ENCODE peak calls at places on chromosomes 2 and 18, in seven cellular contexts. X is mesendoderm, H is neuronal stem cell, E is H9, T is mesenchymal stem cell, K is trophoblast cell, M is H1. C is an unnamed sample.

GRCh38 chr2:219662566-219662965 is 35.1 kb downstream of the SLC4A3 start:
- DNase-seq in X (peak; percentile 95), H (no peak), E (peak; percentile 58), T (no peak), K (peak; percentile 33), M (no peak), C (no peak)

GRCh38 chr2:198913394-198914152 is 544.2 kb downstream of the SATB2 start:
- DNase-seq in X (no peak), H (no peak), E (no peak), T (no peak), K (no peak), M (no peak), C (no peak)

GRCh38 chr18:3595282-3596273 is 145.6 kb downstream of the TGIF1 start:
- DNase-seq in X (peak; percentile 76), H (no peak), E (no peak), T (peak; percentile 99), K (peak; percentile 78), M (no peak), C (peak; percentile 98)

GRCh38 chr2:174286172-174286571 is 37.8 kb upstream of the OLA1 start:
- DNase-seq in X (peak; percentile 83), H (no peak), E (no peak), T (no peak), K (no peak), M (no peak), C (no peak)

GRCh38 chr2:111162718-111163331 is 42.1 kb downstream of the BCL2L11 start:
- DNase-seq in X (no peak), H (no peak), E (no peak), T (peak; percentile 52), K (peak; percentile 5), M (no peak), C (peak; percentile 43)

GRCh38 chr2:177316756-177317155 is 52.2 kb upstream of the NFE2L2 start:
- DNase-seq in X (no peak), H (no peak), E (no peak), T (no peak), K (no peak), M (no peak), C (no peak)

GRCh38 chr2:201126308-201127127 is 10.6 kb downstream of the CFLAR start:
- DNase-seq in X (peak; percentile 95), H (no peak), E (no peak), T (peak; percentile 58), K (peak; percentile 57), M (no peak), C (peak; percentile 49)

GRCh38 chr2:70360661-70361316 is 58.9 kb upstream of the FAM136A start:
- DNase-seq in X (peak; percentile 59), H (no peak), E (no peak), T (no peak), K (no peak), M (no peak), C (no peak)

GRCh38 chr2:39530423-39530866 is 93.4 kb upstream of the MAP4K3 start:
- DNase-seq in X (no peak), H (no peak), E (no peak), T (peak; percentile 90), K (peak; percentile 27), M (no peak), C (peak; percentile 78)

GRCh38 chr2:235554385-235554784 is 60.5 kb downstream of the AGAP1 start:
- DNase-seq in X (no peak), H (no peak), E (no peak), T (no peak), K (no peak), M (no peak), C (no peak)

GRCh38 chr2:34103437-34103836 is 504.3 kb upstream of the FAM98A start:
- DNase-seq in X (no peak), H (no peak), E (no peak), T (no peak), K (no peak), M (no peak), C (no peak)

GRCh38 chr2:20609349-20609994 is 41.4 kb downstream of the HS1BP3 start:
- DNase-seq in X (no peak), H (no peak), E (no peak), T (peak; percentile 76), K (no peak), M (no peak), C (peak; percentile 67)

GRCh38 chr2:225196579-225196978 is 154.3 kb upstream of the DOCK10 start:
- DNase-seq in X (no peak), H (no peak), E (no peak), T (no peak), K (no peak), M (no peak), C (peak; percentile 12)

GRCh38 chr2:98036349-98037000 is 40.7 kb upstream of the TMEM131 start:
- DNase-seq in X (no peak), H (no peak), E (no peak), T (no peak), K (no peak), M (no peak), C (no peak)

GRCh38 chr18:76528477-76529432 is 33.7 kb upstream of the ZNF516 start:
- DNase-seq in X (peak; percentile 36), H (no peak), E (no peak), T (peak; percentile 76), K (no peak), M (no peak), C (peak; percentile 83)

GRCh38 chr2:233981574-233982420 is 64.6 kb downstream of the TRPM8 start:
- DNase-seq in X (no peak), H (no peak), E (no peak), T (no peak), K (no peak), M (no peak), C (no peak)

GRCh38 chr2:72988726-72989273 is 71.5 kb downstream of the EMX1 start:
- DNase-seq in X (no peak), H (no peak), E (peak; percentile 7), T (no peak), K (no peak), M (peak; percentile 32), C (no peak)

GRCh38 chr2:175576875-175577274 is 395.4 kb upstream of the ATP5MC3 start:
- DNase-seq in X (no peak), H (no peak), E (no peak), T (no peak), K (no peak), M (no peak), C (no peak)

GRCh38 chr2:153963247-153963646 is 91.5 kb downstream of the GALNT13 start:
- DNase-seq in X (no peak), H (no peak), E (no peak), T (peak; percentile 33), K (no peak), M (no peak), C (no peak)

GRCh38 chr18:22170421-22171262 is 1.3 kb downstream of the GATA6 start:
- DNase-seq in X (peak; percentile 69), H (no peak), E (peak; percentile 47), T (peak; percentile 89), K (peak; percentile 55), M (peak; percentile 71), C (peak; percentile 75)

GRCh38 chr18:22171839-22172582 is 2.6 kb downstream of the GATA6 start:
- DNase-seq in X (no peak), H (no peak), E (no peak), T (no peak), K (no peak), M (peak; percentile 57), C (no peak)

GRCh38 chr18:22172594-22173049 is 3.2 kb downstream of the GATA6 start:
- DNase-seq in X (no peak), H (no peak), E (no peak), T (no peak), K (no peak), M (no peak), C (no peak)

GRCh38 chr18:22169889-22170420 is 566 bp downstream of the GATA6 start:
- DNase-seq in X (peak; percentile 92), H (no peak), E (no peak), T (no peak), K (peak; percentile 77), M (no peak), C (peak; percentile 53)

GRCh38 chr18:22171263-22171838 is 2.0 kb downstream of the GATA6 start:
- DNase-seq in X (no peak), H (no peak), E (peak; percentile 35), T (no peak), K (no peak), M (peak; percentile 67), C (no peak)
- H3K4ac ChIP-seq in X (peak overlapping the region; percentile 28), H (no peak overlapping the region), E (no peak overlapping the region), T (peak overlapping the region; percentile 71), K (no peak overlapping the region), M (no peak overlapping the region), C (peak overlapping the region; percentile 84)

GRCh38 chr2:121659933-121660332 is 10.7 kb upstream of the CLASP1 start:
- DNase-seq in X (no peak), H (no peak), E (no peak), T (no peak), K (no peak), M (no peak), C (no peak)
- H3K4ac ChIP-seq in X (no peak overlapping the region), H (no peak overlapping the region), E (no peak overlapping the region), T (no peak overlapping the region), K (no peak overlapping the region), M (no peak overlapping the region), C (no peak overlapping the region)

GRCh38 chr2:133765693-133766092 is 197.4 kb upstream of the NCKAP5 start:
- DNase-seq in X (no peak), H (no peak), E (no peak), T (no peak), K (no peak), M (no peak), C (no peak)
- H3K4ac ChIP-seq in X (no peak overlapping the region), H (no peak overlapping the region), E (no peak overlapping the region), T (no peak overlapping the region), K (no peak overlapping the region), M (no peak overlapping the region), C (peak overlapping the region; percentile 75)

GRCh38 chr2:238947243-238947760 is 99.4 kb downstream of the TWIST2 start:
- DNase-seq in X (no peak), H (no peak), E (peak; percentile 12), T (no peak), K (no peak), M (peak; percentile 31), C (no peak)

GRCh38 chr2:238947920-238948710 is 100.2 kb downstream of the TWIST2 start:
- DNase-seq in X (peak; percentile 5), H (no peak), E (peak; percentile 49), T (peak; percentile 88), K (no peak), M (peak; percentile 45), C (peak; percentile 97)

GRCh38 chr2:238948765-238949641 is 101.1 kb downstream of the TWIST2 start:
- DNase-seq in X (no peak), H (no peak), E (peak; percentile 9), T (peak; percentile 58), K (no peak), M (peak; percentile 8), C (peak; percentile 67)

GRCh38 chr2:238945433-238946150 is 97.7 kb downstream of the TWIST2 start:
- DNase-seq in X (peak; percentile 80), H (no peak), E (peak; percentile 88), T (peak; percentile 66), K (peak; percentile 45), M (peak; percentile 79), C (peak; percentile 42)

DNA sequence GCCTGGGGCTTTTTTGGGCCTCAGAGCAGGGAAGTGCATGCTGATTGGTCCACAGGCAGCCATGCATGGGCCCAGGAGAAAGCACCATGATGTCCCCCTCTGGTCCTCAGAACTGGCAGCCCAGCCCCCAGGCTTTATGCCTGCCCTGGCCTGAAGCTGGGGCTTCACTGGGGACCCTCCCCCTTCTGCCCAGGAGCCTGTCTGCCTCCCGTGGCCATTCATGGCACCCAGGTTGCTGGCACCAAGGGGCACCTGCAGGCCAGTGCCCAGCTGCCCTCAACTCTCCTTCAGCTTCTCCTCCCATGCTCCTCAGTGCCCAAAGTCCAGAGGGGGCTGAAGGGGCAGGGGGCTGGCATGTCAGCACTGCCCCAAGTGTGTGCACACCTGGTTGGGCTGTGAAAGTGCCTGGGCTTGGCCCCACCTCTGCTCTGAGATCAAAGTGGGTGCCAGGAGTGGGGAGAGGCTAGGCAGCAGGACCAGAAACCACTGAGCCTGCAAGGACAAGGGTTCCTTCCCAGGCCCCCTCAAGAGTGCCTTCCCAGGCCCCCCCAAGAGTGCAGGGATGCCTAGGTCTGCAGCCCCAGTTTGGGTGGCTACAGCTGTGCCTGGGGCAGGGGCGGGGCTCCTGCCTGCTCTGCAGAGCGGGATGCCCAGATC is 98.8 kb downstream of the TWIST2 start:
- DNase-seq in X (no peak), H (no peak), E (peak; percentile 20), T (no peak), K (no peak), M (peak; percentile 19), C (no peak)
- H3K4ac ChIP-seq in X (no peak overlapping the region), H (no peak overlapping the region), E (no peak overlapping the region), T (no peak overlapping the region), K (no peak overlapping the region), M (no peak overlapping the region), C (no peak overlapping the region)